ENCODE peak calls at places on chromosomes 7 and 10, in ten cellular contexts. H, E, N, Y, V, J, I, D, S and X are unnamed samples.
A peak's percentile ranks its signal among the peaks of the same experiment; 100 is the strongest.

GRCh38 chr7:26143298-26144044 is 8.5 kb upstream of the NFE2L3 start:
- DNase-seq in J (no peak), I (no peak), H (no peak), V (peak; percentile 28), E (no peak), N (no peak), D (peak; percentile 36), Y (no peak), S (no peak), X (no peak)

GRCh38 chr7:91713669-91714068 is 166.8 kb downstream of the MTERF1 start:
- DNase-seq in I (no peak), D (no peak), N (no peak), S (no peak), Y (no peak), J (no peak), H (no peak), V (no peak), E (no peak), X (no peak)

GRCh38 chr7:3106353-3106752 is 62.7 kb upstream of the CARD11 start:
- DNase-seq in N (no peak), S (no peak), J (no peak), Y (no peak), V (no peak), E (no peak), D (peak; percentile 15), H (no peak), I (no peak), X (no peak)

GRCh38 chr10:3048114-3049019 is 19.0 kb upstream of the PFKP start:
- DNase-seq in N (peak; percentile 87), J (no peak), V (no peak), S (no peak), D (peak; percentile 50), I (no peak), H (no peak), Y (peak; percentile 68), E (no peak), X (no peak)

GRCh38 chr10:129941199-129942018 is 22.7 kb downstream of the EBF3 start:
- DNase-seq in S (no peak), N (no peak), D (no peak), I (no peak), E (no peak), V (no peak), H (peak; percentile 66), J (no peak), Y (no peak), X (no peak)

GRCh38 chr10:101066146-101066889 is 4.5 kb downstream of the KAZALD1 start:
- DNase-seq in D (no peak), J (no peak), N (peak; percentile 75), H (peak; percentile 84), I (peak; percentile 45), S (no peak), Y (peak; percentile 79), V (peak; percentile 92), E (peak; percentile 85), X (peak; percentile 92)

GRCh38 chr7:85074-85945 is 107.1 kb upstream of the FAM20C start:
- DNase-seq in H (no peak), S (no peak), D (peak; percentile 84), V (peak; percentile 50), J (no peak), N (peak; percentile 69), I (no peak), E (no peak), Y (peak; percentile 53), X (no peak)

GRCh38 chr7:72170489-72170888 is 241.6 kb downstream of the CALN1 start:
- DNase-seq in I (no peak), D (no peak), H (no peak), E (no peak), N (no peak), S (no peak), J (no peak), Y (no peak), V (no peak), X (peak; percentile 16)

GRCh38 chr7:6238309-6238925 is 34.0 kb downstream of the CYTH3 start:
- DNase-seq in E (no peak), J (no peak), H (no peak), Y (no peak), I (no peak), V (no peak), N (no peak), D (no peak), S (no peak), X (no peak)

GRCh38 chr7:13282377-13282980 is 595.0 kb downstream of the ARL4A start:
- DNase-seq in H (no peak), I (no peak), V (peak; percentile 38), S (peak; percentile 25), Y (no peak), J (no peak), D (peak; percentile 27), N (peak; percentile 24), E (no peak), X (no peak)
- TF ChIP-seq CTCF in H (peak; percentile 15), I (no peak), V (peak; percentile 79), S (peak; percentile 55), Y (peak; percentile 76), J (no peak), D (peak; percentile 41), N (peak; percentile 54), E (no peak), X (peak; percentile 45)

DNA sequence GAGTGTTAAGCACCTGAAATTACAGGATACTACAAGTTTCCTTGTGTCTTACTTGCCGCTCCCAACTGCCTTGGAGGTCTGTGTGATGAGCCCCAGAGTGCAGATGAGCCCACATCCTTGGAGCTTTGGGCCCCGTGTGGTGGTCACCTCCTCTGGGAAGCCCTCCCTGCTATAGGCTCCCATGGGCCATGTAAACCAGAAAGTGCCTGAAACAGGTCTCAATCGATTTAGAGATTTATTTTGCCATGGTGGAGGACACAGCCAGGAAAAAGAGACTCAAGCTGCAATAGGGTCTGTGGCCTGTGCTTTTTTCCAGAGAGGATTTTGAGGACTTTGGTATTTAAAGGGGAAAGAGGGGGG is 89.4 kb upstream of the KCTD7 start:
- DNase-seq in Y (no peak), N (no peak), J (no peak), S (no peak), V (no peak), D (no peak), E (no peak), H (no peak), I (no peak), X (no peak)
- H3K27me3 ChIP-seq in Y (no peaks in the 10 kb centered on the region), N (no peaks in the 10 kb centered on the region), J (no peaks in the 10 kb centered on the region), S (no peaks in the 10 kb centered on the region), V (no peaks in the 10 kb centered on the region), D (no peaks in the 10 kb centered on the region), E (no peaks in the 10 kb centered on the region), H (no peaks in the 10 kb centered on the region), I (no peaks in the 10 kb centered on the region), X (no peaks in the 10 kb centered on the region)

GRCh38 chr10:70684374-70684773 is 12.1 kb downstream of the ADAMTS14 start:
- DNase-seq in N (no peak), J (no peak), I (no peak), Y (no peak), D (no peak), H (no peak), E (no peak), S (no peak), V (no peak), X (no peak)

GRCh38 chr10:70684841-70685457 is 12.6 kb downstream of the ADAMTS14 start:
- DNase-seq in S (no peak), Y (no peak), H (no peak), V (no peak), D (no peak), E (no peak), N (no peak), I (no peak), J (no peak), X (no peak)

GRCh38 chr10:70683601-70684329 is 11.5 kb downstream of the ADAMTS14 start:
- DNase-seq in S (no peak), I (no peak), N (no peak), J (no peak), Y (no peak), E (no peak), V (no peak), D (no peak), H (no peak), X (no peak)

GRCh38 chr10:70681731-70682005 is 9.4 kb downstream of the ADAMTS14 start:
- DNase-seq in S (no peak), D (no peak), N (no peak), V (no peak), Y (no peak), I (no peak), E (no peak), J (no peak), H (no peak), X (no peak)

GRCh38 chr10:70682920-70683600 is 10.8 kb downstream of the ADAMTS14 start:
- DNase-seq in V (no peak), N (no peak), H (no peak), I (no peak), D (no peak), J (no peak), Y (no peak), S (no peak), E (no peak), X (no peak)
- H3K27ac ChIP-seq in V (no peak overlapping the region), N (no peak overlapping the region), H (no peak overlapping the region), I (no peak overlapping the region), D (no peak overlapping the region), J (peak overlapping the region; percentile 4), Y (no peak overlapping the region), S (no peak overlapping the region), E (no peak overlapping the region), X (no peak overlapping the region)

GRCh38 chr7:123494193-123494796 is 40.1 kb downstream of the IQUB start:
- DNase-seq in V (peak; percentile 62), J (peak; percentile 58), E (no peak), D (no peak), S (peak; percentile 29), I (peak; percentile 23), H (no peak), N (peak; percentile 38), Y (no peak), X (no peak)
- TF ChIP-seq CTCF in V (peak; percentile 75), J (peak; percentile 71), E (peak; percentile 49), D (peak; percentile 52), S (peak; percentile 54), I (peak; percentile 93), H (peak; percentile 80), N (peak; percentile 63), Y (peak; percentile 91), X (peak; percentile 41)